ENCODE peak calls at places on chromosomes 7 and 10, in ten cellular contexts. F is HCT116, E is H1, V is IMR-90, B is GM12878, Q is transverse colon, K is sigmoid colon, J is heart left ventricle, I is A549, L is GM12892. Z is an unnamed sample.

GRCh38 chr7:116185956-116186355 is 24.4 kb upstream of the TES start:
- DNase-seq in F (no peak), E (no peak), V (peak; percentile 73), B (no peak), Q (no peak), K (no peak), J (no peak), I (no peak), L (no peak), Z (no peak)

GRCh38 chr7:138292951-138293350 is 167.1 kb upstream of the TRIM24 start:
- DNase-seq in F (no peak), E (peak; percentile 1), V (no peak), B (no peak), Q (no peak), K (no peak), J (no peak), I (no peak), L (no peak), Z (no peak)

GRCh38 chr10:75175046-75175445 is 35.5 kb upstream of the VDAC2 start:
- DNase-seq in F (no peak), E (no peak), V (no peak), B (no peak), Q (no peak), K (no peak), J (no peak), I (no peak), L (no peak), Z (no peak)

GRCh38 chr7:117809958-117810357 is 63.3 kb downstream of the CTTNBP2 start:
- DNase-seq in F (no peak), E (no peak), V (peak; percentile 4), B (no peak), Q (no peak), K (no peak), J (peak; percentile 47), I (no peak), L (no peak), Z (no peak)

GRCh38 chr10:31134303-31134928 is 102.8 kb upstream of the ZNF438 start:
- DNase-seq in F (no peak), E (no peak), V (peak; percentile 92), B (peak; percentile 11), Q (peak; percentile 19), K (no peak), J (no peak), I (no peak), L (no peak), Z (peak; percentile 41)

GRCh38 chr10:122225324-122225723 is 45.8 kb upstream of the BTBD16 start:
- DNase-seq in F (no peak), E (no peak), V (no peak), B (no peak), Q (no peak), K (no peak), J (no peak), I (no peak), L (no peak), Z (no peak)

GRCh38 chr10:124271671-124272070 is 147.1 kb downstream of the OAT start:
- DNase-seq in F (no peak), E (no peak), V (no peak), B (no peak), Q (no peak), K (no peak), J (no peak), I (no peak), L (no peak), Z (no peak)

GRCh38 chr10:131061221-131061620 is 250.3 kb downstream of the TCERG1L start:
- DNase-seq in F (no peak), E (no peak), V (no peak), B (no peak), Q (no peak), K (no peak), J (no peak), I (no peak), L (no peak), Z (no peak)

GRCh38 chr7:93889261-93889660 is 1.3 kb downstream of the TFPI2 start:
- DNase-seq in F (no peak), E (no peak), V (peak; percentile 92), B (no peak), Q (no peak), K (no peak), J (no peak), I (no peak), L (no peak), Z (no peak)

GRCh38 chr7:108147031-108147563 is 16.9 kb upstream of the LAMB4 start:
- DNase-seq in F (no peak), E (no peak), V (no peak), B (no peak), Q (no peak), K (no peak), J (peak; percentile 33), I (no peak), L (no peak), Z (no peak)

GRCh38 chr7:35036361-35037171 is 719 bp downstream of the DPY19L1 start:
- DNase-seq in F (no peak), E (peak; percentile 66), V (peak; percentile 53), B (no peak), Q (peak; percentile 64), K (peak; percentile 77), J (peak; percentile 75), I (peak; percentile 51), L (peak; percentile 13), Z (peak; percentile 91)
- TF ChIP-seq POLR2A in F (no peak), E (peak; percentile 28), V (no peak), B (no peak), Q (no peak), K (no peak), J (no peak), I (no peak), L (no peak), Z (no peak)

GRCh38 chr10:112955736-112956421 is 5.8 kb downstream of the TCF7L2 start:
- DNase-seq in F (no peak), E (no peak), V (peak; percentile 88), B (no peak), Q (peak; percentile 34), K (peak; percentile 68), J (no peak), I (no peak), L (no peak), Z (no peak)
- TF ChIP-seq POLR2A in F (no peak), E (no peak), V (no peak), B (no peak), Q (peak; percentile 35), K (no peak), J (no peak), I (no peak), L (no peak), Z (no peak)

GRCh38 chr7:79317728-79318127 is 135.7 kb downstream of the MAGI2 start:
- DNase-seq in F (peak; percentile 51), E (no peak), V (peak; percentile 97), B (no peak), Q (no peak), K (no peak), J (no peak), I (peak; percentile 46), L (no peak), Z (peak; percentile 53)
- TF ChIP-seq POLR2A in F (no peak), E (no peak), V (no peak), B (no peak), Q (no peak), K (no peak), J (no peak), I (no peak), L (no peak), Z (no peak)

DNA sequence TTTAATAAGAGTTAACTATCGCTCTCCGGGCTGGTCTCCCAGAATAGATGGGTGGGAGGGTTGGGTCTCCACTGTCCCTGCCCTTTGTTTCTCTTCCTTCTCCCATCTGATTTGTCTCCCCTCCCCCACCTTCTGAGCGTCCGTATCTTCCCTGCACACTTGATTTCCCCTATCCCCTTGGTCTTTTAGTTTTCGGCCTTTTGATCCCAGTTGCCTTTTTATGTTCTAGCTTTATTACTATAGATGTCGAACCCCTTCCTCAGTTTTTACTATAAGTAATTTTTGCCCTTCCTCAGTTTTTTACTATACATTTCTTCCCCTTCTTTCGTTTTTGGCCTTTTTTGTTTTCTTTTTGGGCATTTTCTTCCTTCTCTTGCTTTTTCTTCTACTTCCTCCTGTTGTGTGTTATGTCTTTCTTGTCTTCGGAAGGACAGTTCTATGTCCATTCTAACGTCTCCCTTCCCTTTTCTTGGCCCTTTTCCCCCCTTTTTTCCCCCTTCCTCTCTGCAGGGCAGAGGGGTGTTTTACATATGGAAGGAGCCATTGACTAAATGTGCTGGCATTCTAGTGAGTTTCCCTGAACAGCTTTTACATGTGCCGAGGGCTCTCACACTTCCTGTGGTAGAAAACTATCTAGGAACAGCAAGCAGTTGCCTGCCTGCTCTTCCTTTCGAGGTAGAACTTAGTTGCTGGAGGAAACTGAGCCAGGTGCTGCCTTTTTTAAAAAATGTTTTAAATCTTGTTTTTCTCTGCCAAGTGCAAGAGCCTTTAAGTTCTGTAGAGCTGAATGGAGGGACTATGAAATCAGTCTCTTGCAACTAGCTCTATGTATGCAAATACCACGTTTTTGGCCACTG is 2.8 kb downstream of the TET1 start:
- DNase-seq in F (no peak), E (no peak), V (peak; percentile 78), B (no peak), Q (no peak), K (no peak), J (no peak), I (no peak), L (no peak), Z (peak; percentile 26)
- TF ChIP-seq POLR2A in F (no peak), E (no peak), V (no peak), B (no peak), Q (no peak), K (no peak), J (no peak), I (no peak), L (no peak), Z (no peak)

DNA sequence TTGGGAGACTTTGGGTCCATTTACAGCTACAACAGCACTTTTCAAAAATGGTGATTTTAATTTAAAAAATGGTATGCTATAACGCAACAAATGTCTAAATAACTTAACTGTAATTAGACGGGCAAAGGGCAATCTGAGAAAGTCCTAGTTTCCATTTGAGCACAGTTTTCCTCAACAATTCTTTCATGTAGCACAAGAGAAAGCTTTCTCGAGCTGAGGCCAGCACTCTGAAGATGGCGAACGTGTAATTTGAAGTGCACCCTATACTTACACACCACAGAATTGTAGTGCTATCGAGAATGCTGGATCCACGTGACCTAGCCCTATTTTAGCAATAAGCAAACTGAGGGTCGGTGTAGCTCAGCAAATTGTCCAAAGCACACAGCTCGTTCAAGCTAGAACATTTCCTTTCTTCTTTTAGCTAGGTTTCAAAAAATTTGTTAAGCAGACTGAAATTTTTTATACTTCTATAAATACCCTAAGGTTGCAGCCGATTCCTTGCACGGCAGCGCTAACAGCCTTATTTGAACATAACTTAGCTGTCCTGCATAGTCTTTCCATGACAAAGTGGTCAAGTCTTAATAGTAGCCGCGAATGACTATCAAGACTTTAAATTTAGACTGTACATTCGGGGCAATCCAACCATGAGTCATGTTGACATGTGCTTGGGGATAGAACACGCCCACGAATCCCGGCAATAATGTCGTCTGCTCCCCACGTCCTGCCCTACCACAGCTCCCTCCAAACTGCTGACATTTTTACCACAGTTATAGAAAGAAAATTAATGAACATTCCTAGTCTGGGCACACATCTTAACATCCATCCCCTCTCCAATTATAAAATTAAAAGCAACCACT is 10.0 kb downstream of the KLF6 start:
- DNase-seq in F (peak; percentile 68), E (no peak), V (peak; percentile 91), B (no peak), Q (peak; percentile 47), K (peak; percentile 73), J (no peak), I (no peak), L (no peak), Z (no peak)
- TF ChIP-seq POLR2A in F (no peak), E (no peak), V (peak; percentile 81), B (peak; percentile 55), Q (no peak), K (no peak), J (no peak), I (no peak), L (no peak), Z (no peak)

Z was measured in H54.